ENCODE peak calls at places on chromosomes 7 and 10, in nine cellular contexts. S is NCI-H187; M is fibroblast of the aortic adventitia; X is stimulated activated CD4-positive, alpha-beta T cell treated with anti-CD3 and anti-CD28 coated beads, Interleukin-2, amount 100 ng/mL, for 48 hours; A is T-helper 1 cell; U is neuronal stem cell; J is activated naive CD4-positive, alpha-beta T cell; Q is WERI-Rb-1; C is activated naive CD8-positive, alpha-beta T cell treated with anti-CD3 and anti-CD28 coated beads for 36 hours. L is an unnamed sample.

GRCh38 chr7:37642028-37642540 is 41.5 kb upstream of the GPR141 start:
- DNase-seq in S (no peak), M (no peak), X (no peak), A (no peak), U (no peak), J (no peak), Q (no peak), C (no peak), L (no peak)

GRCh38 chr10:90912854-90913479 is 7.9 kb downstream of the ANKRD1 start:
- DNase-seq in S (no peak), M (no peak), X (no peak), A (no peak), U (no peak), J (no peak), Q (no peak), C (no peak), L (no peak)

GRCh38 chr7:101820703-101821102 is 3.3 kb downstream of the CUX1 start:
- DNase-seq in S (no peak), M (peak; percentile 54), X (no peak), A (no peak), U (no peak), J (no peak), Q (no peak), C (no peak), L (no peak)

GRCh38 chr7:75931676-75932075 is 16.7 kb downstream of the POR start:
- DNase-seq in S (peak; percentile 81), M (no peak), X (no peak), A (no peak), U (no peak), J (no peak), Q (peak; percentile 76), C (no peak), L (no peak)

GRCh38 chr7:101172854-101173751 is 7.0 kb downstream of the NAT16 start:
- DNase-seq in S (no peak), M (peak; percentile 58), X (no peak), A (no peak), U (no peak), J (no peak), Q (no peak), C (no peak), L (no peak)

GRCh38 chr7:127885843-127886242 is 145.4 kb downstream of the LRRC4 start:
- DNase-seq in S (no peak), M (peak; percentile 83), X (no peak), A (no peak), U (no peak), J (no peak), Q (no peak), C (no peak), L (no peak)

GRCh38 chr10:95480901-95481491 is 80.2 kb downstream of the SORBS1 start:
- DNase-seq in S (no peak), M (no peak), X (no peak), A (no peak), U (no peak), J (no peak), Q (no peak), C (peak; percentile 2), L (no peak)

GRCh38 chr10:70830185-70830584 is 14.4 kb downstream of the SGPL1 start:
- DNase-seq in S (no peak), M (no peak), X (no peak), A (no peak), U (no peak), J (no peak), Q (no peak), C (no peak), L (no peak)

GRCh38 chr7:3336042-3336665 is 35.1 kb downstream of the SDK1 start:
- DNase-seq in S (peak; percentile 27), M (no peak), X (no peak), A (no peak), U (no peak), J (no peak), Q (no peak), C (no peak), L (no peak)

GRCh38 chr10:73446926-73447325 is 13.6 kb upstream of the MSS51 start:
- DNase-seq in S (no peak), M (no peak), X (no peak), A (no peak), U (no peak), J (no peak), Q (no peak), C (no peak), L (no peak)

GRCh38 chr10:99993994-99994689 is 15.6 kb downstream of the DNMBP start:
- DNase-seq in S (peak; percentile 39), M (peak; percentile 89), X (no peak), A (no peak), U (no peak), J (no peak), Q (no peak), C (peak; percentile 70), L (peak; percentile 80)

GRCh38 chr7:22576941-22577927 is 77.2 kb upstream of the STEAP1B start:
- DNase-seq in S (no peak), M (peak; percentile 99), X (no peak), A (no peak), U (no peak), J (no peak), Q (no peak), C (no peak), L (peak; percentile 72)

GRCh38 chr7:57205000-57205399 is 72.8 kb upstream of the ZNF479 start:
- DNase-seq in S (no peak), M (no peak), X (no peak), A (no peak), U (no peak), J (no peak), Q (no peak), C (no peak), L (no peak)

GRCh38 chr7:92777993-92778392 is 58.4 kb downstream of the CDK6 start:
- DNase-seq in S (no peak), M (no peak), X (no peak), A (no peak), U (no peak), J (no peak), Q (no peak), C (no peak), L (no peak)

GRCh38 chr7:139482122-139482521 is 1.4 kb downstream of the KLRG2 start:
- DNase-seq in S (no peak), M (no peak), X (no peak), A (no peak), U (no peak), J (no peak), Q (no peak), C (no peak), L (no peak)

GRCh38 chr7:100895956-100896742 is 461 bp upstream of the ACHE start:
- DNase-seq in S (no peak), M (no peak), X (no peak), A (no peak), U (no peak), J (no peak), Q (peak; percentile 51), C (no peak), L (peak; percentile 19)

GRCh38 chr10:132337019-132337418 is 5.0 kb downstream of the LRRC27 start:
- DNase-seq in S (no peak), M (no peak), X (no peak), A (no peak), U (no peak), J (no peak), Q (no peak), C (no peak), L (no peak)

GRCh38 chr7:91913612-91914011 is 27.1 kb upstream of the AKAP9 start:
- DNase-seq in S (no peak), M (peak; percentile 96), X (no peak), A (no peak), U (no peak), J (no peak), Q (no peak), C (no peak), L (no peak)

GRCh38 chr10:133168617-133169031 is 8.6 kb downstream of the KNDC1 start:
- DNase-seq in S (no peak), M (no peak), X (no peak), A (no peak), U (no peak), J (no peak), Q (no peak), C (no peak), L (no peak)

GRCh38 chr7:77859343-77859742 is 60.8 kb downstream of the PHTF2 start:
- DNase-seq in S (no peak), M (no peak), X (no peak), A (no peak), U (no peak), J (no peak), Q (no peak), C (no peak), L (no peak)

GRCh38 chr7:84073476-84073875 is 121.1 kb downstream of the SEMA3A start:
- DNase-seq in S (no peak), M (peak; percentile 89), X (no peak), A (no peak), U (no peak), J (no peak), Q (no peak), C (no peak), L (no peak)

GRCh38 chr10:114095676-114096331 is 52.1 kb downstream of the ADRB1 start:
- DNase-seq in S (no peak), M (no peak), X (no peak), A (no peak), U (no peak), J (no peak), Q (no peak), C (no peak), L (no peak)

GRCh38 chr10:118873080-118873737 is 118.4 kb upstream of the CACUL1 start:
- DNase-seq in S (no peak), M (peak; percentile 17), X (no peak), A (no peak), U (no peak), J (no peak), Q (no peak), C (no peak), L (no peak)

GRCh38 chr7:150866932-150867564 is 14.7 kb downstream of the AOC1 start:
- DNase-seq in S (no peak), M (no peak), X (no peak), A (no peak), U (no peak), J (no peak), Q (no peak), C (no peak), L (no peak)

GRCh38 chr10:73263948-73264347 is 11.5 kb upstream of the MRPS16 start:
- DNase-seq in S (no peak), M (peak; percentile 50), X (no peak), A (no peak), U (no peak), J (no peak), Q (no peak), C (no peak), L (no peak)

GRCh38 chr7:142375710-142376313 is 118.0 kb upstream of the PRSS58 start:
- DNase-seq in S (no peak), M (peak; percentile 43), X (no peak), A (no peak), U (no peak), J (no peak), Q (peak; percentile 92), C (no peak), L (peak; percentile 71)

GRCh38 chr7:112874909-112875308 is 84.7 kb upstream of the TMEM168 start:
- DNase-seq in S (no peak), M (no peak), X (no peak), A (no peak), U (no peak), J (no peak), Q (no peak), C (no peak), L (no peak)

GRCh38 chr7:625376-625971 is 101.0 kb upstream of the DNAAF5 start:
- DNase-seq in S (no peak), M (no peak), X (no peak), A (no peak), U (no peak), J (no peak), Q (no peak), C (no peak), L (no peak)